ENCODE peak calls at places on chromosome 18, in four cellular contexts. T is mesendoderm, B is PC-3, N is prostate gland. J is an unnamed sample.

GRCh38 chr18:78742346-78742745 is 237.3 kb upstream of the SALL3 start:
- DNase-seq in T (no peak), B (no peak), N (no peak), J (no peak)

GRCh38 chr18:68660355-68661183 is 54.3 kb downstream of the TMX3 start:
- DNase-seq in T (peak; percentile 48), B (peak; percentile 69), N (no peak), J (no peak)

GRCh38 chr18:51227660-51228059 is 30.2 kb upstream of the MEX3C start:
- DNase-seq in T (peak; percentile 86), B (no peak), N (no peak), J (no peak)

GRCh38 chr18:67574749-67575148 is 58.2 kb upstream of the DSEL start:
- DNase-seq in T (no peak), B (no peak), N (no peak), J (no peak)

GRCh38 chr18:22412502-22412901 is 5.2 kb downstream of the CTAGE1 start:
- DNase-seq in T (no peak), B (no peak), N (no peak), J (no peak)

GRCh38 chr18:8991131-8991530 is 111.4 kb upstream of the NDUFV2 start:
- DNase-seq in T (no peak), B (no peak), N (no peak), J (no peak)

GRCh38 chr18:49640741-49641140 is 78.9 kb downstream of the LIPG start:
- DNase-seq in T (no peak), B (no peak), N (no peak), J (no peak)

GRCh38 chr18:50879302-50880107 is 587 bp downstream of the ME2 start:
- DNase-seq in T (peak; percentile 69), B (peak; percentile 5), N (peak; percentile 25), J (peak; percentile 42)

GRCh38 chr18:78692105-78692504 is 287.5 kb upstream of the SALL3 start:
- DNase-seq in T (no peak), B (no peak), N (no peak), J (no peak)

GRCh38 chr18:64294967-64295366 is 146.1 kb upstream of the LINC00305 start:
- DNase-seq in T (peak; percentile 13), B (no peak), N (no peak), J (no peak)

GRCh38 chr18:59800897-59801296 is 98.9 kb upstream of the PMAIP1 start:
- DNase-seq in T (no peak), B (no peak), N (no peak), J (no peak)

GRCh38 chr18:52326001-52326400 is 14.0 kb upstream of the DCC start:
- DNase-seq in T (no peak), B (peak; percentile 39), N (no peak), J (no peak)

GRCh38 chr18:47953471-47953931 is 23.0 kb upstream of the SMAD2 start:
- DNase-seq in T (peak; percentile 39), B (peak; percentile 11), N (peak; percentile 13), J (peak; percentile 82)

GRCh38 chr18:48609820-48610815 is 71.3 kb downstream of the CTIF start:
- DNase-seq in T (no peak), B (no peak), N (no peak), J (peak; percentile 50)

GRCh38 chr18:13436596-13436995 is 218.0 kb downstream of the LDLRAD4 start:
- DNase-seq in T (no peak), B (no peak), N (no peak), J (no peak)

GRCh38 chr18:28175047-28175929 is 1.6 kb downstream of the CDH2 start:
- DNase-seq in T (peak; percentile 69), B (peak; percentile 35), N (no peak), J (peak; percentile 20)

GRCh38 chr18:70520867-70521266 is 232.0 kb downstream of the SOCS6 start:
- DNase-seq in T (no peak), B (no peak), N (no peak), J (no peak)

GRCh38 chr18:41993151-41993550 is 38.1 kb downstream of the PIK3C3 start:
- DNase-seq in T (no peak), B (no peak), N (no peak), J (no peak)

GRCh38 chr18:8319798-8320477 is 289.3 kb upstream of the RAB12 start:
- DNase-seq in T (no peak), B (peak; percentile 40), N (no peak), J (no peak)

GRCh38 chr18:8657873-8658521 is 47.4 kb upstream of the MTCL1 start:
- DNase-seq in T (peak; percentile 71), B (peak; percentile 62), N (no peak), J (no peak)

GRCh38 chr18:50870138-50870845 is 8.6 kb upstream of the ME2 start:
- DNase-seq in T (no peak), B (peak; percentile 71), N (peak; percentile 63), J (peak; percentile 85)

GRCh38 chr18:27964811-27965210 is 212.1 kb downstream of the CDH2 start:
- DNase-seq in T (peak; percentile 83), B (peak; percentile 70), N (no peak), J (no peak)

GRCh38 chr18:52670903-52671302 is 330.9 kb downstream of the DCC start:
- DNase-seq in T (peak; percentile 26), B (peak; percentile 26), N (peak; percentile 9), J (no peak)

GRCh38 chr18:46736736-46737135 is 20.1 kb downstream of the ST8SIA5 start:
- DNase-seq in T (no peak), B (no peak), N (no peak), J (no peak)

GRCh38 chr18:23693849-23694248 is 4.6 kb downstream of the LAMA3 start:
- DNase-seq in T (no peak), B (peak; percentile 39), N (no peak), J (no peak)

GRCh38 chr18:3667255-3668137 is 217.5 kb downstream of the TGIF1 start:
- DNase-seq in T (no peak), B (no peak), N (no peak), J (no peak)

GRCh38 chr18:11553098-11553940 is 56.1 kb upstream of the SLC35G4 start:
- DNase-seq in T (peak; percentile 73), B (peak; percentile 78), N (peak; percentile 17), J (no peak)

GRCh38 chr18:48825101-48825745 is 125.5 kb downstream of the SMAD7 start:
- DNase-seq in T (no peak), B (no peak), N (no peak), J (no peak)

DNA sequence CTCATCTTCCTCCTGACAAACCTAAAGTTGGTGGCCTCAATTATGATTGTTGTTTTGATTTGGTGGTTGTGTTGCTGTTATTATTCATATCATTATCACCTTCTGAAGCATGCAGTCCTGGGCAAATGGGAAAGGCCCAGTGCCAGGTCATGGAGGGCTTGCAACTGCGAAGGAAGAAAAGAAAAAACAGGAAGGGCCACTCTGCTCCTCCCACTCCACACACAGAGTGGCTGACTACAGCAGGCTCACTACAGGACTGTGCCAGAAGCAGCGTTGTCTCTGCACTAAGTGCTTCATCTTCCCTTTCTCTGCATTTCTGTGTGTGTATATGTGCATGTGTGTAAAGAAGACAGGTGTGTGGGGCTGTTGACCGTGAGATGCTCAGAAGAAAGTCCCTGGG is 231.9 kb downstream of the ANKRD30B start:
- DNase-seq in T (no peak), B (no peak), N (no peak), J (no peak)
- H3K4me3 ChIP-seq in T (no peak overlapping the region), B (no peak overlapping the region), N (no peak overlapping the region), J (no peak overlapping the region)

GRCh38 chr18:36672437-36673344 is 156.1 kb downstream of the TPGS2 start:
- DNase-seq in T (no peak), B (peak; percentile 25), N (peak; percentile 86), J (no peak)
- H3K4me3 ChIP-seq in T (no peak overlapping the region), B (peak overlapping the region; percentile 7), N (no peak overlapping the region), J (no peak overlapping the region)

DNA sequence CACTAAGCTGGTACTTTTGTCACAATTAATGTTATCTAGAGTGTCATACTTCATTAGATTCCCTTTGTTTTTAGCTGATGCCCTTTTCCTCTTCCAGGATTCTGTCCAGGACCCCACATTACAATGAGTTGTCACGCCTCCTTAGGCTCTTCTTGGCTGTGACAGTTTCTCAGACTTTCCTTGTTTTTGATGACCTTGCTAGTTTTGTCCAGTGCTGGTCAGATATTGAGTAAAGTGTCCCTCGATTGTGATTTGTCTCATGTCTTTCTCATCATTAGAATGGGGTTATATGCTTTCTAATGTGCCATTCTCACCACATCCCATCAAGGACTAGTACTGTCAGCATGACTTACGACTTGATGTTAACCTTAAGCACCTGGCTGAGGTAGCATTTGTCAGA is 162.3 kb downstream of the FHOD3 start:
- DNase-seq in T (no peak), B (no peak), N (no peak), J (no peak)
- H3K4me3 ChIP-seq in T (no peak overlapping the region), B (no peak overlapping the region), N (no peak overlapping the region), J (no peak overlapping the region)

DNA sequence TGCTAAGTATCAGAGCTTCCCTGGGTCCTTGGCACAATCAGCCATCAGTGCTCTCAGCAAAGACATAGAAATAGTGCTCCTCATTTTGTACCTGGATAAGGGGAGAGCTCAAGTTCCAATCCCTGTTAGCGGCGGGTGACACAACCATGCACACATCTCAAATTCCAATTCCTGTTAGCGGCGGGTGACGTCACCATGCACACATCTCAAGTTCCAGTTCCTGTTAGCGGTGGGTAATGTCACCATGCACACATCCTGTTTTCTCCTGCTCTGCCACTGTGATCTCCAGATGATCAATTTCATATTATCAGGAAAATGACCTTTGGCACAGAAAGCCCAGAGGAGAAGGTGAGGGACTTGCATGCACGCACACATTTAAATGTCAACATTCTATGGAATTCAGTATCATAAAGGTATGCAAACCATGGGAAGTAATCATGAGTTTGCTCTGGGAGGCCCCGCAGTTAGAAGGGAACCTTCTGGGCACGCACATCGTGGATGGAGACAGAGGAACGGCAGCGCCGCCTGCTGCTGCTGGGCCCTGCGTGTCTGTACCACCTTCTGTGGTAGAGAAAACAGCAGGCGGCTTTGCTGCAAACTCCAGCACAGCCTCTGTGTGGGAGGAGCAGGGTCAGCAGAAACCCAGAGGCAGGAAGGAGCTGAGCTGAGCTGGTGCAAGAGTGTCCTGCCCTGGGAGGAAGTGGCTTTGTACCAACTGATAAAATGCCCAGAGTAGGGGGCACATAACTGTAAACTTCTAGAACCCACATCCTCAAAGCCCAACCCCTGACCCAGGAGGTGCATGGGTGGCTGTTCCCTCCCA is 77.8 kb downstream of the MBP start:
- DNase-seq in T (peak; percentile 85), B (peak; percentile 93), N (peak; percentile 42), J (peak; percentile 68)
- H3K4me3 ChIP-seq in T (no peak overlapping the region), B (peak overlapping the region; percentile 54), N (no peak overlapping the region), J (no peak overlapping the region)

DNA sequence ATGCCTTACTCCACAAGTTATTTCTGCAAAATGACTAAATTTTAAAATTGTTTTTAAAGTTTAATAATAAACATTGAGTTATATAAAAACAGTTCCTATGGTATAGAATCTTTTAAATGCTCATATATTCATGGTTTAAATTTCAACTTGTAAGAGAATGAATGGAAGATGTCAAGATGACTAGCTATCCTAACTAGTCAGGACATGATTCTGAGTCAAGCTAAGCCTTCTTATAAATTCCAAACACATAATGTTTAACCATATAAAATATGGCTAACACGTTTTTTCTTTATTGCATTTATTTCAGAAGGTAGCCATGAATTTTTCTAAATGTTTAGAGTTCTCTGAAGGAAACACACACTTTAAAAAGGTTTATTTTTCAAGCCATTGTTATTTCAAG is 320.4 kb downstream of the CBLN2 start:
- DNase-seq in T (no peak), B (no peak), N (no peak), J (no peak)
- H3K4me3 ChIP-seq in T (no peak overlapping the region), B (no peak overlapping the region), N (no peak overlapping the region), J (no peak overlapping the region)

GRCh38 chr18:53819671-53820070 is 404.8 kb downstream of the MBD2 start:
- DNase-seq in T (no peak), B (no peak), N (no peak), J (no peak)
- H3K4me3 ChIP-seq in T (no peak overlapping the region), B (no peak overlapping the region), N (no peak overlapping the region), J (no peak overlapping the region)

GRCh38 chr18:62720766-62721613 is 5.6 kb downstream of the PHLPP1 start:
- DNase-seq in T (no peak), B (no peak), N (no peak), J (peak; percentile 4)
- H3K4me3 ChIP-seq in T (no peak overlapping the region), B (no peak overlapping the region), N (no peak overlapping the region), J (peak overlapping the region; percentile 58)

J was measured in MG63.